ENCODE peak calls at places on chromosomes 6 and 20, in nine cellular contexts. One of them, this sample, is unnamed.

GRCh38 chr20:51378171-51378928 is 164.2 kb downstream of the NFATC2 start:
- DNase-seq in AG04449: no peak
- DNase-seq in activated B cell treated with CpG ODN at 0.5 μM for 24 hours: no peak
- DNase-seq in lower leg skin: no peak
- DNase-seq in HEK293T: no peak
- DNase-seq in posterior vena cava: no peak
- DNase-seq in dorsolateral prefrontal cortex: no peak
- DNase-seq in DMS153: no peak
- DNase-seq in brain microvascular endothelial cell: no peak
- DNase-seq in this sample: no peak

GRCh38 chr20:50679753-50680105 is 11.6 kb downstream of the RIPOR3 start:
- DNase-seq in AG04449: no peak
- DNase-seq in activated B cell treated with CpG ODN at 0.5 μM for 24 hours: no peak
- DNase-seq in lower leg skin: no peak
- DNase-seq in HEK293T: no peak
- DNase-seq in posterior vena cava: no peak
- DNase-seq in dorsolateral prefrontal cortex: no peak
- DNase-seq in DMS153: no peak
- DNase-seq in brain microvascular endothelial cell: no peak
- DNase-seq in this sample: no peak

GRCh38 chr6:108714012-108714773 is 134.0 kb upstream of the ARMC2 start:
- DNase-seq in AG04449: no peak
- DNase-seq in activated B cell treated with CpG ODN at 0.5 μM for 24 hours: no peak
- DNase-seq in lower leg skin: no peak
- DNase-seq in HEK293T: no peak
- DNase-seq in posterior vena cava: no peak
- DNase-seq in dorsolateral prefrontal cortex: no peak
- DNase-seq in DMS153: no peak
- DNase-seq in brain microvascular endothelial cell: peak
- DNase-seq in this sample: no peak

GRCh38 chr20:57114290-57115005 is 152.0 kb downstream of the BMP7 start:
- DNase-seq in AG04449: no peak
- DNase-seq in activated B cell treated with CpG ODN at 0.5 μM for 24 hours: no peak
- DNase-seq in lower leg skin: no peak
- DNase-seq in HEK293T: no peak
- DNase-seq in posterior vena cava: no peak
- DNase-seq in dorsolateral prefrontal cortex: no peak
- DNase-seq in DMS153: no peak
- DNase-seq in brain microvascular endothelial cell: no peak
- DNase-seq in this sample: no peak

GRCh38 chr6:17928514-17929430 is 58.7 kb downstream of the KIF13A start:
- DNase-seq in AG04449: no peak
- DNase-seq in activated B cell treated with CpG ODN at 0.5 μM for 24 hours: no peak
- DNase-seq in lower leg skin: no peak
- DNase-seq in HEK293T: no peak
- DNase-seq in posterior vena cava: no peak
- DNase-seq in dorsolateral prefrontal cortex: no peak
- DNase-seq in DMS153: no peak
- DNase-seq in brain microvascular endothelial cell: no peak
- DNase-seq in this sample: no peak

GRCh38 chr6:137738197-137738596 is 128.9 kb upstream of the TNFAIP3 start:
- DNase-seq in AG04449: peak
- DNase-seq in activated B cell treated with CpG ODN at 0.5 μM for 24 hours: no peak
- DNase-seq in lower leg skin: no peak
- DNase-seq in HEK293T: no peak
- DNase-seq in posterior vena cava: no peak
- DNase-seq in dorsolateral prefrontal cortex: no peak
- DNase-seq in DMS153: no peak
- DNase-seq in brain microvascular endothelial cell: peak
- DNase-seq in this sample: no peak

GRCh38 chr6:157693867-157694266 is 129.2 kb upstream of the SNX9 start:
- DNase-seq in AG04449: no peak
- DNase-seq in activated B cell treated with CpG ODN at 0.5 μM for 24 hours: no peak
- DNase-seq in lower leg skin: no peak
- DNase-seq in HEK293T: no peak
- DNase-seq in posterior vena cava: no peak
- DNase-seq in dorsolateral prefrontal cortex: no peak
- DNase-seq in DMS153: no peak
- DNase-seq in brain microvascular endothelial cell: no peak
- DNase-seq in this sample: no peak

GRCh38 chr6:148152244-148152643 is 190.4 kb upstream of the SASH1 start:
- DNase-seq in AG04449: no peak
- DNase-seq in activated B cell treated with CpG ODN at 0.5 μM for 24 hours: no peak
- DNase-seq in lower leg skin: no peak
- DNase-seq in HEK293T: no peak
- DNase-seq in posterior vena cava: no peak
- DNase-seq in dorsolateral prefrontal cortex: no peak
- DNase-seq in DMS153: no peak
- DNase-seq in brain microvascular endothelial cell: no peak
- DNase-seq in this sample: no peak

GRCh38 chr6:169487579-169488205 is 214.1 kb downstream of the WDR27 start:
- DNase-seq in AG04449: no peak
- DNase-seq in activated B cell treated with CpG ODN at 0.5 μM for 24 hours: no peak
- DNase-seq in lower leg skin: no peak
- DNase-seq in HEK293T: no peak
- DNase-seq in posterior vena cava: no peak
- DNase-seq in dorsolateral prefrontal cortex: no peak
- DNase-seq in DMS153: no peak
- DNase-seq in brain microvascular endothelial cell: no peak
- DNase-seq in this sample: no peak

This sample was measured in upper lobe of left lung.